ENCODE peak calls at places on chromosomes 13 and 19, in eight cellular contexts. N is ovary; O is stomach; E is nucleus accumbens; D is activated naive CD4-positive, alpha-beta T cell treated with anti-CD3 and anti-CD28 coated beads for 36 hours; S is thoracic aorta; K is body of pancreas; L is LNCaP clone FGC. T is an unnamed sample.
A peak's percentile ranks its signal among the peaks of the same experiment; 100 is the strongest.

GRCh38 chr13:49042476-49042875 is 66.8 kb downstream of the FNDC3A start:
- DNase-seq in N (no peak), O (no peak), E (no peak), D (no peak), S (no peak), K (no peak), L (no peak), T (no peak)

GRCh38 chr13:21668665-21669599 is 1.9 kb upstream of the FGF9 start:
- DNase-seq in N (no peak), O (no peak), E (no peak), D (peak; percentile 58), S (no peak), K (peak; percentile 15), L (no peak), T (no peak)

GRCh38 chr19:55289117-55289796 is 5.5 kb downstream of the BRSK1 start:
- DNase-seq in N (no peak), O (no peak), E (no peak), D (no peak), S (no peak), K (no peak), L (no peak), T (no peak)

GRCh38 chr19:10517760-10518443 is 655 bp upstream of the S1PR5 start:
- DNase-seq in N (no peak), O (no peak), E (peak; percentile 39), D (no peak), S (no peak), K (peak; percentile 56), L (no peak), T (no peak)

GRCh38 chr19:43532571-43532961 is 422 bp upstream of the ZNF575 start:
- DNase-seq in N (peak; percentile 68), O (peak; percentile 73), E (no peak), D (no peak), S (no peak), K (no peak), L (peak; percentile 53), T (no peak)

GRCh38 chr13:36778083-36778671 is 40.8 kb upstream of the RFXAP start:
- DNase-seq in N (no peak), O (no peak), E (no peak), D (no peak), S (no peak), K (no peak), L (no peak), T (no peak)

GRCh38 chr19:47813304-47813994 is 8.3 kb upstream of the CRX start:
- DNase-seq in N (peak; percentile 52), O (peak; percentile 69), E (peak; percentile 52), D (peak; percentile 83), S (no peak), K (peak; percentile 70), L (no peak), T (peak; percentile 81)

GRCh38 chr19:42122691-42123607 is 9.3 kb downstream of the POU2F2 start:
- DNase-seq in N (no peak), O (no peak), E (no peak), D (peak; percentile 91), S (no peak), K (no peak), L (no peak), T (no peak)

GRCh38 chr19:7932276-7932929 is 6.5 kb upstream of the CTXN1 start:
- DNase-seq in N (peak; percentile 30), O (no peak), E (no peak), D (no peak), S (no peak), K (no peak), L (no peak), T (no peak)

GRCh38 chr13:99990045-99990977 is 8.7 kb downstream of the ZIC2 start:
- DNase-seq in N (no peak), O (no peak), E (no peak), D (no peak), S (no peak), K (no peak), L (no peak), T (no peak)

GRCh38 chr13:107866666-107867623 is 348.4 kb downstream of the LIG4 start:
- DNase-seq in N (peak; percentile 27), O (no peak), E (peak; percentile 35), D (no peak), S (no peak), K (peak; percentile 25), L (no peak), T (no peak)

GRCh38 chr13:44697058-44697457 is 120.9 kb upstream of the TSC22D1 start:
- DNase-seq in N (no peak), O (no peak), E (no peak), D (no peak), S (no peak), K (no peak), L (no peak), T (no peak)

GRCh38 chr13:44273991-44274810 is 99.4 kb upstream of the SERP2 start:
- DNase-seq in N (no peak), O (no peak), E (no peak), D (peak; percentile 27), S (no peak), K (no peak), L (no peak), T (peak; percentile 56)

GRCh38 chr13:44108345-44108858 is 228.7 kb downstream of the LACC1 start:
- DNase-seq in N (no peak), O (peak; percentile 72), E (no peak), D (no peak), S (no peak), K (peak; percentile 46), L (peak; percentile 63), T (no peak)

GRCh38 chr19:12163841-12164240 is 945 bp downstream of the ZNF136 start:
- DNase-seq in N (no peak), O (no peak), E (no peak), D (no peak), S (no peak), K (no peak), L (no peak), T (no peak)

GRCh38 chr13:19345916-19346422 is 164.3 kb upstream of the TUBA3C start:
- DNase-seq in N (no peak), O (no peak), E (no peak), D (no peak), S (no peak), K (no peak), L (no peak), T (no peak)

GRCh38 chr19:54451997-54452396 is 3.0 kb downstream of the LENG8 start:
- DNase-seq in N (peak; percentile 32), O (no peak), E (no peak), D (no peak), S (no peak), K (no peak), L (no peak), T (no peak)

GRCh38 chr19:46613525-46613924 is 11.4 kb downstream of the PTGIR start:
- DNase-seq in N (peak; percentile 26), O (no peak), E (no peak), D (no peak), S (no peak), K (peak; percentile 6), L (no peak), T (no peak)

GRCh38 chr13:109151696-109152095 is 522.3 kb downstream of the MYO16 start:
- DNase-seq in N (no peak), O (no peak), E (no peak), D (no peak), S (no peak), K (no peak), L (no peak), T (no peak)

GRCh38 chr13:63954683-63955082 is 2539.0 kb upstream of the PCDH20 start:
- DNase-seq in N (no peak), O (no peak), E (no peak), D (no peak), S (no peak), K (no peak), L (no peak), T (no peak)

GRCh38 chr19:45607071-45608029 is 5.3 kb upstream of the GPR4 start:
- DNase-seq in N (peak; percentile 81), O (peak; percentile 80), E (peak; percentile 41), D (peak; percentile 65), S (no peak), K (peak; percentile 86), L (no peak), T (peak; percentile 14)

GRCh38 chr19:1651061-1651547 is 1.3 kb downstream of the TCF3 start:
- DNase-seq in N (peak; percentile 56), O (no peak), E (no peak), D (peak; percentile 58), S (no peak), K (no peak), L (no peak), T (peak; percentile 90)

GRCh38 chr19:54100560-54100959 is at the start of gene OSCAR:
- DNase-seq in N (no peak), O (no peak), E (peak; percentile 3), D (no peak), S (no peak), K (no peak), L (no peak), T (no peak)

GRCh38 chr19:44848805-44849457 is 2.8 kb downstream of the NECTIN2 start:
- DNase-seq in N (peak; percentile 72), O (no peak), E (no peak), D (no peak), S (no peak), K (no peak), L (no peak), T (no peak)

GRCh38 chr13:113843864-113844556 is 19.9 kb downstream of the GAS6 start:
- DNase-seq in N (no peak), O (no peak), E (no peak), D (no peak), S (no peak), K (peak; percentile 6), L (no peak), T (no peak)

GRCh38 chr13:51501592-51502205 is 48.9 kb upstream of the INTS6 start:
- DNase-seq in N (no peak), O (no peak), E (no peak), D (no peak), S (no peak), K (no peak), L (no peak), T (no peak)

GRCh38 chr13:80955487-80955886 is 614.6 kb upstream of the SPRY2 start:
- DNase-seq in N (no peak), O (no peak), E (no peak), D (no peak), S (no peak), K (no peak), L (no peak), T (no peak)

GRCh38 chr13:109400625-109401257 is 385.6 kb downstream of the IRS2 start:
- DNase-seq in N (no peak), O (peak; percentile 67), E (no peak), D (no peak), S (no peak), K (no peak), L (no peak), T (no peak)

GRCh38 chr13:113162783-113163685 is 4.6 kb downstream of the PROZ start:
- DNase-seq in N (no peak), O (no peak), E (no peak), D (peak; percentile 12), S (no peak), K (no peak), L (no peak), T (peak; percentile 34)

GRCh38 chr13:48526269-48526668 is 6.6 kb downstream of the RCBTB2 start:
- DNase-seq in N (no peak), O (no peak), E (no peak), D (no peak), S (no peak), K (no peak), L (no peak), T (no peak)

GRCh38 chr19:40363128-40363527 is 14.6 kb downstream of the PLD3 start:
- DNase-seq in N (no peak), O (no peak), E (no peak), D (no peak), S (no peak), K (no peak), L (no peak), T (no peak)